ENCODE peak calls at places on chromosomes 5 and 9, in four cellular contexts. One of them, this sample, is unnamed.

GRCh38 chr9:101311759-101312420 is 72.9 kb downstream of the BAAT start:
- DNase-seq in fibroblast of mammary gland: peak; percentile 85
- DNase-seq in stomach: no peak
- DNase-seq in NB4: peak; percentile 80
- DNase-seq in this sample: peak; percentile 92

GRCh38 chr5:68915079-68915478 is 178.7 kb upstream of the SLC30A5 start:
- DNase-seq in NB4: no peak
- DNase-seq in fibroblast of mammary gland: no peak
- DNase-seq in stomach: no peak
- DNase-seq in this sample: no peak

GRCh38 chr9:22054076-22054475 is 45.0 kb upstream of the CDKN2B start:
- DNase-seq in stomach: no peak
- DNase-seq in fibroblast of mammary gland: no peak
- DNase-seq in NB4: no peak
- DNase-seq in this sample: no peak

GRCh38 chr5:144332265-144332664 is 161.6 kb downstream of the KCTD16 start:
- DNase-seq in stomach: no peak
- DNase-seq in NB4: no peak
- DNase-seq in fibroblast of mammary gland: no peak
- DNase-seq in this sample: no peak

GRCh38 chr9:120100595-120100994 is 479.4 kb downstream of the CDK5RAP2 start:
- DNase-seq in stomach: no peak
- DNase-seq in NB4: no peak
- DNase-seq in fibroblast of mammary gland: peak; percentile 1
- DNase-seq in this sample: no peak

GRCh38 chr9:124267271-124267807 is 9.6 kb downstream of the NEK6 start:
- DNase-seq in NB4: peak; percentile 91
- DNase-seq in fibroblast of mammary gland: peak; percentile 71
- DNase-seq in stomach: peak; percentile 91
- DNase-seq in this sample: peak; percentile 83

GRCh38 chr9:13665418-13666066 is 386.1 kb upstream of the MPDZ start:
- DNase-seq in NB4: peak; percentile 50
- DNase-seq in fibroblast of mammary gland: peak; percentile 48
- DNase-seq in stomach: no peak
- DNase-seq in this sample: peak; percentile 37

GRCh38 chr9:105187781-105188180 is 56.7 kb upstream of the SLC44A1 start:
- DNase-seq in fibroblast of mammary gland: peak; percentile 93
- DNase-seq in NB4: peak; percentile 67
- DNase-seq in stomach: no peak
- DNase-seq in this sample: peak; percentile 91

GRCh38 chr5:61303348-61303747 is 28.7 kb upstream of the ZSWIM6 start:
- DNase-seq in NB4: no peak
- DNase-seq in fibroblast of mammary gland: no peak
- DNase-seq in stomach: no peak
- DNase-seq in this sample: no peak

GRCh38 chr9:98726735-98727134 is 18.0 kb upstream of the GABBR2 start:
- DNase-seq in stomach: no peak
- DNase-seq in NB4: peak; percentile 73
- DNase-seq in fibroblast of mammary gland: peak; percentile 64
- DNase-seq in this sample: peak; percentile 69

GRCh38 chr5:122126711-122127385 is 2.5 kb upstream of the ZNF474 start:
- DNase-seq in stomach: no peak
- DNase-seq in NB4: no peak
- DNase-seq in fibroblast of mammary gland: peak; percentile 38
- DNase-seq in this sample: no peak

GRCh38 chr9:21470126-21470525 is 12.0 kb downstream of the IFNE start:
- DNase-seq in fibroblast of mammary gland: no peak
- DNase-seq in stomach: no peak
- DNase-seq in NB4: no peak
- DNase-seq in this sample: no peak

GRCh38 chr5:1516615-1517601 is 6.9 kb downstream of the LPCAT1 start:
- DNase-seq in fibroblast of mammary gland: peak; percentile 90
- DNase-seq in stomach: peak; percentile 25
- DNase-seq in NB4: no peak
- DNase-seq in this sample: peak; percentile 67

GRCh38 chr5:135535820-135536801 is at the start of gene NEUROG1:
- DNase-seq in NB4: no peak
- DNase-seq in stomach: no peak
- DNase-seq in fibroblast of mammary gland: no peak
- DNase-seq in this sample: no peak

GRCh38 chr5:89535421-89535820 is 652.4 kb upstream of the MEF2C start:
- DNase-seq in stomach: no peak
- DNase-seq in NB4: no peak
- DNase-seq in fibroblast of mammary gland: peak; percentile 23
- DNase-seq in this sample: no peak

GRCh38 chr5:168404366-168404765 is 81.9 kb upstream of the RARS1 start:
- DNase-seq in NB4: no peak
- DNase-seq in stomach: no peak
- DNase-seq in fibroblast of mammary gland: peak; percentile 91
- DNase-seq in this sample: peak; percentile 84

GRCh38 chr5:81365541-81365940 is 28.4 kb downstream of the ACOT12 start:
- DNase-seq in stomach: no peak
- DNase-seq in NB4: no peak
- DNase-seq in fibroblast of mammary gland: no peak
- DNase-seq in this sample: no peak

GRCh38 chr5:81164466-81164865 is 68.7 kb upstream of the CKMT2 start:
- DNase-seq in fibroblast of mammary gland: no peak
- DNase-seq in stomach: no peak
- DNase-seq in NB4: no peak
- DNase-seq in this sample: no peak

GRCh38 chr9:2583308-2584013 is 38.1 kb upstream of the VLDLR start:
- DNase-seq in NB4: peak; percentile 80
- DNase-seq in fibroblast of mammary gland: no peak
- DNase-seq in stomach: no peak
- DNase-seq in this sample: no peak

GRCh38 chr5:169003721-169004481 is 297.0 kb downstream of the SLIT3 start:
- DNase-seq in stomach: peak; percentile 32
- DNase-seq in NB4: no peak
- DNase-seq in fibroblast of mammary gland: no peak
- DNase-seq in this sample: no peak

GRCh38 chr5:65925094-65925600 is 1.2 kb upstream of the ERBIN start:
- DNase-seq in NB4: peak; percentile 96
- DNase-seq in stomach: peak; percentile 76
- DNase-seq in fibroblast of mammary gland: peak; percentile 71
- DNase-seq in this sample: peak; percentile 78

GRCh38 chr5:83096660-83097334 is 19.4 kb downstream of the XRCC4 start:
- DNase-seq in fibroblast of mammary gland: peak; percentile 24
- DNase-seq in NB4: no peak
- DNase-seq in stomach: no peak
- DNase-seq in this sample: no peak

DNA sequence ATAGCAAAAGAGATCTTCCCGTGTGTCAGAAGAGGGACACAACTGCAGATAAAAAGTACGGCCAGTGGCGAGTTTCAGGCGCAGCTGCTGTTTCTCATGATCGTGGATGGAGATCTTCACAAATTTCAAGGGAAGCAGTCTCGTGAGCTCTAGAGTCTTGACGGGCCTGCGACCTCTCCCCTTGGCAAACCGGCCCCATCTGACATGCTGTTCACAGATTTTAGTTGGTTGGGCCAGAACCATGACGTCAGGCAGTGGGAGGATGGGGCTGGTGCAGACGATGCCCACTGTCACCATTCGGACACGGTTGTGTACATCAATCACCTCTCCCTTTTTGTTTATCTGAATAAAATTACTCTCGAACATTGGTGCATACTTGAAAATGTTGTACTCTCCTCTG is 396 bp downstream of the GARIN3 start:
- DNase-seq in fibroblast of mammary gland: no peak
- DNase-seq in NB4: no peak
- DNase-seq in stomach: no peak
- DNase-seq in this sample: no peak
- TF ChIP-seq CTCF in fibroblast of mammary gland: no peak
- TF ChIP-seq CTCF in NB4: no peak
- TF ChIP-seq CTCF in stomach: no peak
- TF ChIP-seq CTCF in this sample: no peak

DNA sequence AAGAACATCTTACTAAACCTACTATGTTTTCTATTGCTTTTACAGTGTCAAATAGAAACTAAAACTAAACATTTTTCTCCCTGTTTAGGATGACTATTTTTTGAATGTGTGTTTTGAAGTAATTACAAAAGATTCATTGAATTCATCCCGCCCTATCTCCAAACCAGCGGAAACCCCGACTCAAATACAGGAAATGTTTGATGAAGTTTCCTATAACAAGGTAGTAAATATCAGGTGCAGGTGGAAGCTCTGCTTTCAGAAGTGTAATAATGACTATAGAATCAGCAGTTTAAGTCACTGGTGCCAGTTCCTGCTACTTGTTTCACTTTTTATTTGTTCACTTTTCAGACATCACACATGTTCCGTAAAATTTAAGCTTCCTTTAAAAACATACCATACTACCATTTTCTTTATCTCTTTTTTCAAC is 20.0 kb downstream of the ERAP2 start:
- DNase-seq in NB4: no peak
- DNase-seq in fibroblast of mammary gland: no peak
- DNase-seq in stomach: no peak
- DNase-seq in this sample: no peak
- H3K4me3 ChIP-seq in NB4: no peak overlapping the region
- H3K4me3 ChIP-seq in fibroblast of mammary gland: no peak overlapping the region
- H3K4me3 ChIP-seq in stomach: no peak overlapping the region
- H3K4me3 ChIP-seq in this sample: no peak overlapping the region

GRCh38 chr9:5869315-5870019 is 21.2 kb upstream of the MLANA start:
- DNase-seq in stomach: no peak
- DNase-seq in fibroblast of mammary gland: peak; percentile 6
- DNase-seq in NB4: peak; percentile 51
- DNase-seq in this sample: no peak
- TF ChIP-seq CTCF in stomach: no peak
- TF ChIP-seq CTCF in fibroblast of mammary gland: peak; percentile 36
- TF ChIP-seq CTCF in NB4: peak; percentile 82
- TF ChIP-seq CTCF in this sample: peak; percentile 24

GRCh38 chr5:60210810-60211209 is 317.3 kb upstream of the PDE4D start:
- DNase-seq in stomach: no peak
- DNase-seq in NB4: no peak
- DNase-seq in fibroblast of mammary gland: no peak
- DNase-seq in this sample: no peak
- H3K4me3 ChIP-seq in stomach: peak overlapping the region; percentile 14
- H3K4me3 ChIP-seq in NB4: no peak overlapping the region
- H3K4me3 ChIP-seq in fibroblast of mammary gland: no peak overlapping the region
- H3K4me3 ChIP-seq in this sample: no peak overlapping the region

GRCh38 chr9:128998462-128998861 is 29.7 kb downstream of the SH3GLB2 start:
- DNase-seq in NB4: no peak
- DNase-seq in fibroblast of mammary gland: no peak
- DNase-seq in stomach: no peak
- DNase-seq in this sample: no peak

GRCh38 chr9:128995791-128996190 is 32.3 kb downstream of the SH3GLB2 start:
- DNase-seq in fibroblast of mammary gland: no peak
- DNase-seq in NB4: no peak
- DNase-seq in stomach: no peak
- DNase-seq in this sample: peak; percentile 95

GRCh38 chr9:128987800-128988199 is 40.3 kb downstream of the NUP188 start:
- DNase-seq in fibroblast of mammary gland: peak; percentile 81
- DNase-seq in NB4: no peak
- DNase-seq in stomach: no peak
- DNase-seq in this sample: peak; percentile 65

DNA sequence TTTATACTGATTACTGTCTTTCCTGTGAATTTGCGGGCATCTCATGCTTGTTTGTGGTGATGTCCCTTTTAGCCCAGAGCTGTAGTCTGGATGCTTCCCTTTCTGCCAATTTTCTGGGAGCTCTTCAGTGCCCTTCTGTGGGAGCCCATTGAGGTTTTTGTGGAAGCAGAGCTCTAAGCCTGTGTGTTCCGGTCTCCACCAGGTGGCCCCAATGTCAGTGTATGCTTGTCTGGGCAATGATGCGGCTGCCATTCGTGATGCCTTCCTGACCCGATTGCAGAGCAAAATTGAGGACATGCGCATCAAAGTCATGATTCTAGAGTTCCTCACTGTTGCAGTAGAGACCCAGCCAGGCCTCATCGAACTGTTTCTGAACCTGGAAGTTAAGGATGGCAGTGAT is 35.1 kb downstream of the SH3GLB2 start:
- DNase-seq in stomach: peak; percentile 51
- DNase-seq in fibroblast of mammary gland: peak; percentile 16
- DNase-seq in NB4: no peak
- DNase-seq in this sample: peak; percentile 24
- TF ChIP-seq CTCF in stomach: peak; percentile 12
- TF ChIP-seq CTCF in fibroblast of mammary gland: peak; percentile 26
- TF ChIP-seq CTCF in NB4: peak; percentile 13
- TF ChIP-seq CTCF in this sample: peak; percentile 29

GRCh38 chr5:178547753-178548415 is 42.3 kb downstream of the COL23A1 start:
- DNase-seq in stomach: no peak
- DNase-seq in NB4: no peak
- DNase-seq in fibroblast of mammary gland: no peak
- DNase-seq in this sample: no peak
- H3K4me3 ChIP-seq in stomach: no peak overlapping the region
- H3K4me3 ChIP-seq in NB4: no peak overlapping the region
- H3K4me3 ChIP-seq in fibroblast of mammary gland: no peak overlapping the region
- H3K4me3 ChIP-seq in this sample: no peak overlapping the region

This sample was measured in fibroblast of pulmonary artery.